ENCODE peak calls at places on chromosomes 6 and 20, in seven cellular contexts. K is tibial nerve, R is BE2C, I is mucosa of descending colon, S is PC-9, L is heart left ventricle, Z is brain microvascular endothelial cell. H is an unnamed sample.

GRCh38 chr20:57659789-57660509 is 39.7 kb upstream of the ZBP1 start:
- DNase-seq in K (no peak), R (no peak), I (peak), S (no peak), L (peak), Z (no peak), H (peak)

GRCh38 chr6:150664091-150664490 is 64.4 kb downstream of the PLEKHG1 start:
- DNase-seq in K (no peak), R (no peak), I (no peak), S (no peak), L (no peak), Z (no peak), H (no peak)

GRCh38 chr6:113636357-113636824 is 220.8 kb upstream of the MARCKS start:
- DNase-seq in K (no peak), R (no peak), I (no peak), S (no peak), L (no peak), Z (peak), H (no peak)

GRCh38 chr6:89950879-89951391 is 56.7 kb downstream of the GJA10 start:
- DNase-seq in K (no peak), R (no peak), I (no peak), S (no peak), L (no peak), Z (no peak), H (no peak)

GRCh38 chr20:17403496-17403895 is 127.7 kb downstream of the BFSP1 start:
- DNase-seq in K (no peak), R (no peak), I (no peak), S (no peak), L (no peak), Z (no peak), H (no peak)

GRCh38 chr6:37021356-37022129 is 16.1 kb downstream of the FGD2 start:
- DNase-seq in K (no peak), R (peak), I (peak), S (peak), L (no peak), Z (peak), H (no peak)

GRCh38 chr20:59813126-59813947 is 120.1 kb downstream of the SYCP2 start:
- DNase-seq in K (peak), R (no peak), I (no peak), S (no peak), L (no peak), Z (no peak), H (no peak)

GRCh38 chr6:786946-787763 is 94.2 kb upstream of the EXOC2 start:
- DNase-seq in K (no peak), R (peak), I (peak), S (no peak), L (no peak), Z (no peak), H (no peak)

GRCh38 chr6:108541843-108542795 is 18.6 kb upstream of the FOXO3 start:
- DNase-seq in K (peak), R (peak), I (peak), S (peak), L (peak), Z (peak), H (peak)

DNA sequence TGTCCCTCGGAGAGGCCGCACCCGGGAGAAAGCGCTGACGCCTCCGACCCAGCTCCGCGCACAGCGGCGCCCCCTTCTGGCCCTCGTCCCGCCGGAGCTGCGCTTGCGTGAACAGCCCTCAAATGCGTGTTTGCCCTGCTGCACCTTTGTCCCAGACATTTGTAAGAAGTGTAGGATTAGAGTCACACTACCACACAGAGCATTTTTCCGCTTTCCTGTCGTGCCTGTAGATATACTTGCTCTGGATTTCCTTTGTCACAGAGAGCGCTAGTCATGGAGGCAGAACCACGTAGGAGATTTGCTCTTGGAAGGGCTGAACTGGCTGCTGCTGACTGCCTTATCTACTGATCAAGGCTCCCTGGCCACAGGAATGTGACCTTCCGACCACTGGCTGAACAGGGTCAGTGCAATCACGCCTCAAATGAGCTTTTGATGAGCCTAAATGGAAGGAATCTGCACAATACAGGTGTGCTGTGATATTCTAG is 62.3 kb downstream of the PAX1 start:
- DNase-seq in K (no peak), R (no peak), I (no peak), S (peak), L (no peak), Z (no peak), H (peak)
- TF ChIP-seq CTCF in K (no peak), R (no peak), I (no peak), S (peak), L (no peak), Z (no peak), H (peak)

GRCh38 chr6:129208415-129209034 is 325.6 kb downstream of the LAMA2 start:
- DNase-seq in K (no peak), R (no peak), I (no peak), S (no peak), L (no peak), Z (no peak), H (no peak)
- TF ChIP-seq CTCF in K (no peak), R (no peak), I (no peak), S (no peak), L (no peak), Z (no peak), H (no peak)

DNA sequence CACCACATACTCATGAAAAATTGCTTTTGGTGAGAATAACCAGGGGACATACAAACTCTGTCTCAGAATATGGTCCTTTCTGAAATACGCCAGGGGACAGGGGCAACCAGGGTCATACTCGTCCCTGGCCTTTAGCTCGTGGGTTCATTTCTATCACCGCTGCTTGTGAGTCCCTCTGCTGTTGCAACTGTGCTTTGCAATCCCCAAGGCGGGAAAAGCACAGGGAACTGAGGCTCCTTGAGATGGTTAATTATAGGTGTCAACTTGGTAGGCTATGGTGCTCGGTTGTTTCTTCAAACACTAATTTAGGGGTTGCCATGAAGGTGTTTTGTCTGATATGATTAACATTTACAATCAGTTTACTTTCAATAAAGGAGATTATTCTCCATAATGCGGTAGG is 51.6 kb downstream of the RFPL4B start:
- DNase-seq in K (no peak), R (no peak), I (no peak), S (no peak), L (no peak), Z (no peak), H (no peak)
- TF ChIP-seq CTCF in K (no peak), R (no peak), I (no peak), S (no peak), L (no peak), Z (no peak), H (no peak)

DNA sequence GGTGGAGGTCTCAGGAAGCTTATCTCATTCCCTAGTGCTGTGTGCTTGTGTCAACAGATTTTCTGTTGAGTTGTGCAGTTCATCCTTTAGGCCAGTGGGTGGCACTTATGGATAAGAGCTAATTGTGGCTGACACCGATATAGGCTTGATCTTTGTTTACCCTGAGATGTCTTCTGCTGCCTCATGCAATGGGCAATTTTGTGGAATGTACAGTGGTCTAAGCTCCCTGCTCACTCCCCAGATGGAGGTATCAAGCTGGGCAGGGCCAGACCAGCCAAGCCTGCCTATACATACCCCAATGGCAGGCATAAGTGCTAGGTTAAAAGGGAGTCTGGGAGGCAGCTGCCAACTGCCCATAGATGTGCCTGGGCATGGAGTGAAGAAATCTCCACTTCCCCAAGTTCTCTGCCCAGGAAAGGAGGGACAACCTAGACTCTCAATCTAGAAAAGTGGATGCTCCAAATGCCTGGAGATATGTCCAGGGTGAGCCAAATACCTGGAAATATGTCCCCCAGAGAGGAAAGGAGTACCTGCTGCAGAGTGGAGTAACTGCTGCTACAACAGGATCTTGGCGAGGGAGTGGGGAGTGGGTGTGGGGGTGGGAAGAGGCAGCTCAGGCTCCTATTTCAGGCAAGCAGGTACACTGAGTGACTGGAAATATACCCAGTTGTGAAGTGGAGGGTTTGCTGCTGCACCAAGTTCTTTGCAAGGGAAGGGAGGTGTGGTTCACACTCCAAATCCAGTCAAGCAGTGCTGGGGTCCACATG is 53.2 kb upstream of the ARG1 start:
- DNase-seq in K (peak), R (peak), I (peak), S (peak), L (no peak), Z (peak), H (no peak)
- TF ChIP-seq CTCF in K (peak), R (peak), I (peak), S (peak), L (peak), Z (peak), H (peak)